ENCODE peak calls at places on chromosomes 1 and 21, in five cellular contexts. P is EL, X is HEK293T, D is cardiac fibroblast, Q is progenitor cell of endocrine pancreas. L is an unnamed sample.

GRCh38 chr1:79074975-79075374 is 68.4 kb upstream of the ADGRL4 start:
- DNase-seq in Q (no peak), P (no peak), D (no peak), X (no peak), L (no peak)

GRCh38 chr1:203342192-203342940 is 8.6 kb downstream of the FMOD start:
- DNase-seq in P (peak; percentile 33), Q (peak; percentile 49), X (peak; percentile 86), D (peak; percentile 60), L (peak; percentile 34)

GRCh38 chr1:186793582-186793927 is 35.2 kb upstream of the PLA2G4A start:
- DNase-seq in X (no peak), P (no peak), D (no peak), Q (no peak), L (peak; percentile 29)

GRCh38 chr1:64093941-64094340 is 109.5 kb upstream of the UBE2U start:
- DNase-seq in X (no peak), Q (no peak), P (no peak), D (peak; percentile 49), L (peak; percentile 60)

GRCh38 chr1:45335732-45336365 is 4.1 kb upstream of the TOE1 start:
- DNase-seq in Q (no peak), D (no peak), X (no peak), P (no peak), L (no peak)

GRCh38 chr21:16194851-16195251 is 465.1 kb downstream of the USP25 start:
- DNase-seq in Q (no peak), P (peak; percentile 53), X (no peak), D (peak; percentile 46), L (no peak)

GRCh38 chr1:154190550-154190949 is 1.4 kb downstream of the TPM3 start:
- DNase-seq in X (no peak), Q (no peak), P (peak; percentile 71), D (peak; percentile 78), L (peak; percentile 46)

GRCh38 chr1:203271962-203272632 is 33.2 kb upstream of the BTG2 start:
- DNase-seq in D (peak; percentile 29), X (no peak), P (no peak), Q (no peak), L (no peak)

GRCh38 chr1:204295666-204296065 is 64.1 kb downstream of the PLEKHA6 start:
- DNase-seq in X (no peak), Q (no peak), P (peak; percentile 41), D (no peak), L (no peak)

GRCh38 chr1:67791686-67792475 is 41.4 kb downstream of the GNG12 start:
- DNase-seq in D (peak; percentile 91), X (no peak), Q (no peak), P (peak; percentile 98), L (peak; percentile 92)

L was measured in HT1080.